ENCODE peak calls at places on chromosomes 11 and 22, in eight cellular contexts. U is transverse colon, M is GM23338, K is endothelial cell of umbilical vein, X is HCT116, J is suprapubic skin, W is GM12878, E is H1. L is an unnamed sample. For H3K4me1, the result is how much of the 10 kb centered on the place peaks cover.

GRCh38 chr11:73070653-73071052 is 71.5 kb downstream of the FCHSD2 start:
- DNase-seq in U (no peak), M (no peak), K (no peak), X (no peak), J (no peak), W (no peak), E (no peak), L (no peak)

GRCh38 chr11:72736452-72737069 is 15.6 kb downstream of the ARAP1 start:
- DNase-seq in U (no peak), M (no peak), K (peak), X (peak), J (no peak), W (no peak), E (no peak), L (peak)

GRCh38 chr11:75442161-75442885 is 9.3 kb upstream of the KLHL35 start:
- DNase-seq in U (no peak), M (no peak), K (no peak), X (no peak), J (no peak), W (no peak), E (no peak), L (no peak)

GRCh38 chr22:25563757-25564319 is 637 bp upstream of the GRK3 start:
- DNase-seq in U (peak), M (peak), K (peak), X (no peak), J (no peak), W (no peak), E (no peak), L (no peak)

GRCh38 chr22:47277001-47277400 is 514.6 kb downstream of the TBC1D22A start:
- DNase-seq in U (no peak), M (no peak), K (no peak), X (no peak), J (peak), W (no peak), E (no peak), L (no peak)

GRCh38 chr11:69493931-69494821 is 12.7 kb downstream of the LINC01488 start:
- DNase-seq in U (no peak), M (no peak), K (peak), X (no peak), J (no peak), W (no peak), E (no peak), L (peak)

GRCh38 chr11:34155759-34156062 is 50.3 kb downstream of the NAT10 start:
- DNase-seq in U (no peak), M (no peak), K (no peak), X (no peak), J (no peak), W (no peak), E (no peak), L (no peak)

GRCh38 chr22:40922484-40923303 is 28.5 kb upstream of the RBX1 start:
- DNase-seq in U (no peak), M (peak), K (peak), X (peak), J (no peak), W (peak), E (no peak), L (no peak)

GRCh38 chr11:119277660-119278059 is 39.3 kb downstream of the MCAM start:
- DNase-seq in U (no peak), M (no peak), K (no peak), X (no peak), J (no peak), W (no peak), E (no peak), L (no peak)

GRCh38 chr22:29375436-29376076 is 12.8 kb downstream of the AP1B1 start:
- DNase-seq in U (no peak), M (no peak), K (no peak), X (no peak), J (no peak), W (no peak), E (no peak), L (peak)

GRCh38 chr11:11148104-11148509 is 204.9 kb downstream of the CSNK2A3 start:
- DNase-seq in U (peak), M (peak), K (no peak), X (no peak), J (peak), W (no peak), E (peak), L (no peak)

GRCh38 chr11:129295746-129296145 is 79.9 kb upstream of the BARX2 start:
- DNase-seq in U (no peak), M (no peak), K (no peak), X (no peak), J (no peak), W (no peak), E (no peak), L (no peak)

GRCh38 chr11:6771926-6772898 is at the start of gene OR2AG2:
- DNase-seq in U (no peak), M (no peak), K (no peak), X (no peak), J (no peak), W (peak), E (no peak), L (no peak)

GRCh38 chr11:34866375-34866774 is 49.8 kb downstream of the APIP start:
- DNase-seq in U (no peak), M (no peak), K (no peak), X (no peak), J (no peak), W (no peak), E (no peak), L (no peak)

GRCh38 chr11:130705670-130706421 is 210.4 kb downstream of the SNX19 start:
- DNase-seq in U (no peak), M (no peak), K (no peak), X (no peak), J (no peak), W (no peak), E (no peak), L (no peak)

GRCh38 chr11:38014405-38014804 is 1416.4 kb upstream of the RAG2 start:
- DNase-seq in U (no peak), M (no peak), K (no peak), X (no peak), J (no peak), W (no peak), E (no peak), L (no peak)

GRCh38 chr22:45677060-45677459 is 5.4 kb downstream of the ATXN10 start:
- DNase-seq in U (no peak), M (no peak), K (no peak), X (no peak), J (no peak), W (no peak), E (no peak), L (no peak)

GRCh38 chr22:30017375-30017774 is 62.9 kb upstream of the HORMAD2 start:
- DNase-seq in U (no peak), M (no peak), K (peak), X (no peak), J (no peak), W (no peak), E (no peak), L (no peak)

GRCh38 chr11:10044618-10045017 is 249.4 kb downstream of the SBF2 start:
- DNase-seq in U (no peak), M (peak), K (no peak), X (peak), J (no peak), W (no peak), E (no peak), L (no peak)

GRCh38 chr11:110366234-110366633 is 63.5 kb upstream of the FDX1 start:
- DNase-seq in U (no peak), M (no peak), K (peak), X (no peak), J (no peak), W (no peak), E (no peak), L (no peak)

GRCh38 chr11:110367571-110367970 is 62.2 kb upstream of the FDX1 start:
- DNase-seq in U (no peak), M (no peak), K (peak), X (no peak), J (no peak), W (no peak), E (no peak), L (no peak)

GRCh38 chr11:110362916-110363574 is 66.6 kb upstream of the RDX start:
- DNase-seq in U (no peak), M (peak), K (peak), X (peak), J (no peak), W (no peak), E (no peak), L (no peak)
- H3K27ac ChIP-seq in U (no peak), M (peak), K (peak), X (peak), J (no peak), W (peak), E (peak), L (peak)

GRCh38 chr11:65606876-65607613 is 7.0 kb downstream of the MAP3K11 start:
- DNase-seq in U (peak), M (peak), K (peak), X (peak), J (peak), W (no peak), E (peak), L (peak)
- TF ChIP-seq POLR2AphosphoS5 in U (no peak), M (peak), K (peak), X (peak), J (peak), W (no peak), E (no peak), L (peak)

GRCh38 chr22:17303441-17303839 is 65.8 kb upstream of the CECR2 start:
- DNase-seq in U (no peak), M (no peak), K (no peak), X (no peak), J (no peak), W (no peak), E (no peak), L (peak)
- H3K4me1 ChIP-seq in U (under half), M (under half), K (under half), X (under half), J (under half), W (under half), E (under half), L (under half)

DNA sequence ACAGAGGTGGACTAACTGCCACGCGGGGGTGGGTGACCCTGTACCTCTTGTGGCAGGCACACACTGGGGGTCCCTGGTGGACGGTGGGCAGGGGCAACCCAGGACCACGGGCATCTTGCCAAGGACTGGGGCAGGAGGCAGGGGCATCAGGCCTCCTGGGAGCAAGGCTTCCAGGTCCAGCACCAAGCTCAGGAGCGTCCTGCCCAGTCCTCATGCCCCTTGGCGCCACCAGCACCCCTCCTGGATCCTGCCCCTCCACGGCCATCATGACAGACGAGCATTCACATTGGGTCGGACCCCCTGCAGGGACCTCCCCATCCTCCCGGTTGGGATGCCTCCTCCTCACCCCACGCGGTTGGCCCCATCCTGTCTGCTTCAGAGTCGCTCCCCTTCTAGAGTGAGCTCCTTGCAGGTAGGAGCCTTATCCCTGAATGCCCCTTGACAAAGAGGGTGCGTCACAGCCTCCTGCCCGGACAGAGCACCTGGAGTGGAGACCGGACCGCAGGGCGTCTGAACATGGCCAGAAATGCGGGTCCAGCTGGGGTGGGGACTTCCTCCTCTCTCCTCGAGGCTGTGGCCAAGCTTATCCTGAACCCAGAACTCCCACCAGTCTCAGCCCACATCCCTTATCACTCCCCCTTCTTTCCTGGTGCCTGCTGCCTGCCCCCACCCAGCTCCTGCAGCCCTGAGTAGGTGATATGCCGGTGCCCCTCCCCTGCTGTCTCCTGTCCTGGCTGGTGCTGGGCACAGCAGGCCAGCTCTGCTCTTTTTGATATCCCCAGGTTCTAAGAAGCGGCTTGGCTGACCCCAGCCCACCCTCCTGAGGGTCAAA is 40.3 kb downstream of the IGF2 start:
- DNase-seq in U (no peak), M (no peak), K (no peak), X (no peak), J (peak), W (no peak), E (no peak), L (peak)
- H3K27ac ChIP-seq in U (no peak), M (no peak), K (peak), X (no peak), J (no peak), W (no peak), E (no peak), L (no peak)

L was measured in spleen.